ENCODE peak calls at places on chromosomes 7 and 10, in four cellular contexts. T, Z, Q and U are unnamed samples.

GRCh38 chr10:117221156-117221711 is 19.7 kb upstream of the SLC18A2 start:
- DNase-seq in T (peak), Z (no peak), Q (no peak), U (no peak)

GRCh38 chr10:96272986-96273280 is 1.6 kb upstream of the BLNK start:
- DNase-seq in T (no peak), Z (no peak), Q (no peak), U (no peak)

GRCh38 chr10:88652621-88653020 is 11.6 kb upstream of the LIPF start:
- DNase-seq in T (no peak), Z (no peak), Q (no peak), U (no peak)

GRCh38 chr10:95260909-95261552 is 29.8 kb downstream of the PDLIM1 start:
- DNase-seq in T (peak), Z (no peak), Q (no peak), U (no peak)

GRCh38 chr7:45685619-45686240 is 111.6 kb downstream of the ADCY1 start:
- DNase-seq in T (no peak), Z (no peak), Q (no peak), U (no peak)

GRCh38 chr10:21401196-21401595 is 124.3 kb downstream of the SKIDA1 start:
- DNase-seq in T (peak), Z (no peak), Q (no peak), U (no peak)

GRCh38 chr10:70891636-70892035 is 3.3 kb upstream of the PCBD1 start:
- DNase-seq in T (peak), Z (no peak), Q (no peak), U (no peak)

GRCh38 chr10:61642692-61643091 is 20.0 kb upstream of the CABCOCO1 start:
- DNase-seq in T (peak), Z (no peak), Q (no peak), U (no peak)

GRCh38 chr7:36640682-36641081 is 83.6 kb downstream of the AOAH start:
- DNase-seq in T (no peak), Z (no peak), Q (no peak), U (no peak)

GRCh38 chr7:91850455-91850854 is 30.0 kb downstream of the MTERF1 start:
- DNase-seq in T (peak), Z (no peak), Q (no peak), U (no peak)

GRCh38 chr7:32660936-32661335 is 165.6 kb downstream of the AVL9 start:
- DNase-seq in T (no peak), Z (no peak), Q (no peak), U (no peak)

GRCh38 chr7:125316451-125316850 is 386.8 kb upstream of the POT1 start:
- DNase-seq in T (no peak), Z (no peak), Q (peak), U (no peak)

GRCh38 chr7:116317907-116318306 is 107.6 kb downstream of the TES start:
- DNase-seq in T (no peak), Z (no peak), Q (no peak), U (no peak)

GRCh38 chr10:15141136-15142067 is 27.1 kb downstream of the NMT2 start:
- DNase-seq in T (peak), Z (peak), Q (no peak), U (peak)

GRCh38 chr7:29319719-29320521 is 125.3 kb downstream of the CHN2 start:
- DNase-seq in T (no peak), Z (no peak), Q (no peak), U (no peak)

GRCh38 chr10:79025113-79025832 is 43.5 kb upstream of the ZMIZ1 start:
- DNase-seq in T (no peak), Z (no peak), Q (peak), U (no peak)

GRCh38 chr10:105538933-105539332 is 897.8 kb downstream of the SORCS3 start:
- DNase-seq in T (no peak), Z (no peak), Q (no peak), U (no peak)

GRCh38 chr7:14896461-14896860 is 6.1 kb downstream of the DGKB start:
- DNase-seq in T (no peak), Z (no peak), Q (no peak), U (no peak)

GRCh38 chr10:69345402-69345801 is 67.1 kb downstream of the HK1 start:
- DNase-seq in T (no peak), Z (no peak), Q (peak), U (no peak)

GRCh38 chr7:117800841-117801240 is 72.4 kb downstream of the CTTNBP2 start:
- DNase-seq in T (no peak), Z (no peak), Q (no peak), U (no peak)

GRCh38 chr7:115328018-115328417 is 406.1 kb downstream of the MDFIC start:
- DNase-seq in T (peak), Z (no peak), Q (no peak), U (no peak)

GRCh38 chr10:110500515-110500905 is 2.8 kb downstream of the DUSP5 start:
- DNase-seq in T (peak), Z (no peak), Q (no peak), U (no peak)

GRCh38 chr10:110498087-110498981 is 627 bp downstream of the DUSP5 start:
- DNase-seq in T (peak), Z (no peak), Q (peak), U (peak)

GRCh38 chr10:110501142-110501937 is 3.6 kb downstream of the DUSP5 start:
- DNase-seq in T (peak), Z (peak), Q (peak), U (peak)

GRCh38 chr10:110498982-110499795 is 1.5 kb downstream of the DUSP5 start:
- DNase-seq in T (peak), Z (peak), Q (peak), U (peak)

DNA sequence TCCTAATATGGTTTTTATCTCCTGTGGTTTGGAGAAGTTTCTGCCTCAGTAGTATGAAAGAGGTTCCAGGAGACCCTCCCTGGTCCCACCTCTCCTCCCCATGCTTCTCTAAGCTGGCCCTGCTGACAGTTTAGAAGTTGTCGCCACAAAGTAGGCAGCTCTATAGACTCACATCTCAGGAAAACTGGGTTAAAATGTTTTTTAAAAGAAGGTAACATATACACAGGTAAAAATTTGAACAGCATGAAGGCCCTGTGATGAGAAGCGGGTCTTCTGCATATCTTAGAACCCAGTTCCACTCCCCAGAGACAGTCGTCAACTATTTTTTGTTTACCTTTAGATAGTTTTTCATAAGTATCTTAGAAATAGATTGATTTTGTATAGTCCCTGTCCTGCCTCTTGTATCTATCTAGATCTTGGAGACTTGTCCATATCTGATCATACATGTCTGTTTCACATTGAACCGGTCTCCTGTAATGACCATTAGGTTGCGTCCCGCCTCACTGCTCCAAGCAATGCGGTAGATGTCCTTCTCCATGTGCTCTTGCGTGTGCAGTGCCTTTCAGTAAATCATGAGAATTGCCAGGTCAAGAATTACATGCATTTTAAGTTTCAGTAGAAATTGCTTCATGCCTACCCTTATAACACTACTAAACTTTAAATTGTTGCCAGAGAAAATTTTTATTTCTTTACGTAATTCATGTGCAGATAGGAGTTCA is 2.2 kb downstream of the DUSP5 start:
- DNase-seq in T (no peak), Z (no peak), Q (no peak), U (no peak)
- TF ChIP-seq CTCF in T (no peak), Z (no peak), Q (no peak), U (no peak)

GRCh38 chr7:158407581-158408331 is 179.9 kb downstream of the PTPRN2 start:
- DNase-seq in T (peak), Z (no peak), Q (no peak), U (no peak)
- TF ChIP-seq CTCF in T (peak), Z (peak), Q (peak), U (peak)

DNA sequence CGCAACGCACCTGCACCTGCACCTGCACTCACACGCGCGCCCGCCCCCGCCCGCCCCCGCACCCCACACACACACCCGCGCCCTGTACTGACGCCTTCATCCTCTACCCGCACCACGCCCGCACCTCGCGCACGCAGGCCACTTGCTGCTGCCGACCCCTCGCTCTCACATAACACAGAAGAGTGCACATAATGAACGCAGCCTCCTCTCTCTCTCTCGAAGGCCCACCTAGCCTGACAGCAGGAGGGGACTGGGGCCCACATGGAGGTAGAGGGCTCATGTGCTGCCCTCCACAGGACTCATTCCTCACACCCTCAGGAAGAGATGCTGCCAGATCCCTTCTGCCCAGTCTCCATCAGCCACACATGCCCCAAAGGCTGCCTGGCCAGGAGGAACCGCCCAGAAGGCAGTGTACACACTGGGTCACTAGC is 432 bp upstream of the CAMK2B start:
- DNase-seq in T (no peak), Z (no peak), Q (no peak), U (no peak)
- TF ChIP-seq CTCF in T (no peak), Z (no peak), Q (no peak), U (no peak)

GRCh38 chr7:13117103-13117502 is 429.7 kb downstream of the ARL4A start:
- DNase-seq in T (peak), Z (no peak), Q (no peak), U (no peak)
- TF ChIP-seq CTCF in T (peak), Z (no peak), Q (peak), U (no peak)